ENCODE peak calls at places on chromosomes 3 and 15, in ten cellular contexts. T, U, X, E, F, I, N, G, P and C are unnamed samples.
A peak's percentile ranks its signal among the peaks of the same experiment; 100 is the strongest.

GRCh38 chr3:31364188-31364587 is 168.5 kb upstream of the STT3B start:
- DNase-seq in T (peak; percentile 17), U (no peak), X (no peak), E (no peak), F (no peak), I (no peak), N (no peak), G (peak; percentile 22), P (no peak), C (no peak)

GRCh38 chr3:15011174-15011573 is 53.9 kb downstream of the MRPS25 start:
- DNase-seq in T (no peak), U (no peak), X (no peak), E (no peak), F (no peak), I (no peak), N (no peak), G (no peak), P (no peak), C (no peak)

GRCh38 chr3:122188758-122189157 is 5.3 kb downstream of the CASR start:
- DNase-seq in T (no peak), U (no peak), X (no peak), E (no peak), F (peak; percentile 52), I (no peak), N (no peak), G (no peak), P (no peak), C (no peak)

GRCh38 chr3:186381424-186382216 is 19.6 kb upstream of the DGKG start:
- DNase-seq in T (no peak), U (no peak), X (no peak), E (no peak), F (no peak), I (no peak), N (no peak), G (no peak), P (no peak), C (no peak)

GRCh38 chr3:50194128-50194902 is 2.9 kb downstream of the GNAT1 start:
- DNase-seq in T (peak; percentile 52), U (no peak), X (peak; percentile 69), E (peak; percentile 92), F (peak; percentile 37), I (peak; percentile 60), N (peak; percentile 44), G (peak; percentile 71), P (peak; percentile 68), C (peak; percentile 67)

GRCh38 chr3:161314836-161315391 is 56.4 kb downstream of the SPTSSB start:
- DNase-seq in T (peak; percentile 11), U (no peak), X (peak; percentile 2), E (no peak), F (no peak), I (no peak), N (no peak), G (peak; percentile 20), P (no peak), C (no peak)

GRCh38 chr15:29849716-29850115 is 27.4 kb upstream of the TJP1 start:
- DNase-seq in T (no peak), U (no peak), X (no peak), E (no peak), F (no peak), I (no peak), N (no peak), G (no peak), P (no peak), C (no peak)

GRCh38 chr3:49733551-49733950 is 9.8 kb upstream of the GMPPB start:
- DNase-seq in T (no peak), U (no peak), X (no peak), E (no peak), F (no peak), I (no peak), N (no peak), G (no peak), P (no peak), C (no peak)

GRCh38 chr3:114745322-114746240 is 401.5 kb downstream of the ZBTB20 start:
- DNase-seq in T (peak; percentile 85), U (no peak), X (peak; percentile 78), E (no peak), F (no peak), I (peak; percentile 94), N (no peak), G (peak; percentile 80), P (no peak), C (no peak)

GRCh38 chr15:71683401-71684274 is 126.7 kb upstream of the NR2E3 start:
- DNase-seq in T (no peak), U (no peak), X (peak; percentile 50), E (no peak), F (no peak), I (no peak), N (no peak), G (peak; percentile 74), P (no peak), C (no peak)

GRCh38 chr3:65713016-65713415 is 325.7 kb downstream of the MAGI1 start:
- DNase-seq in T (peak; percentile 47), U (no peak), X (peak; percentile 85), E (no peak), F (no peak), I (no peak), N (no peak), G (peak; percentile 24), P (peak; percentile 7), C (no peak)

GRCh38 chr3:69866988-69867720 is 127.9 kb downstream of the MITF start:
- DNase-seq in T (peak; percentile 25), U (no peak), X (peak; percentile 57), E (no peak), F (no peak), I (peak; percentile 65), N (no peak), G (peak; percentile 50), P (no peak), C (no peak)

GRCh38 chr3:52393131-52393807 is 51.6 kb downstream of the SEMA3G start:
- DNase-seq in T (no peak), U (no peak), X (no peak), E (no peak), F (peak; percentile 36), I (no peak), N (no peak), G (no peak), P (no peak), C (no peak)

GRCh38 chr3:45772341-45773035 is 23.8 kb downstream of the SLC6A20 start:
- DNase-seq in T (no peak), U (no peak), X (no peak), E (no peak), F (no peak), I (no peak), N (no peak), G (no peak), P (no peak), C (no peak)

GRCh38 chr15:84879088-84879780 is 5.2 kb upstream of the SLC28A1 start:
- DNase-seq in T (no peak), U (no peak), X (no peak), E (no peak), F (no peak), I (no peak), N (no peak), G (no peak), P (no peak), C (no peak)

GRCh38 chr15:56105855-56106254 is 112.4 kb upstream of the NEDD4 start:
- DNase-seq in T (no peak), U (no peak), X (no peak), E (no peak), F (no peak), I (no peak), N (no peak), G (no peak), P (no peak), C (no peak)

GRCh38 chr15:67544475-67544874 is 2.0 kb downstream of the MAP2K5 start:
- DNase-seq in T (no peak), U (no peak), X (no peak), E (no peak), F (no peak), I (no peak), N (no peak), G (no peak), P (no peak), C (no peak)

GRCh38 chr15:99099661-99100060 is 5.2 kb upstream of the SYNM start:
- DNase-seq in T (no peak), U (no peak), X (no peak), E (no peak), F (no peak), I (no peak), N (no peak), G (no peak), P (no peak), C (no peak)

GRCh38 chr15:31343831-31344230 is 17.2 kb downstream of the KLF13 start:
- DNase-seq in T (no peak), U (no peak), X (no peak), E (no peak), F (no peak), I (no peak), N (no peak), G (no peak), P (no peak), C (no peak)

GRCh38 chr3:106371605-106372292 is 502.9 kb upstream of the CBLB start:
- DNase-seq in T (no peak), U (no peak), X (no peak), E (no peak), F (no peak), I (no peak), N (no peak), G (no peak), P (no peak), C (no peak)

GRCh38 chr15:50906954-50907865 is 1.3 kb upstream of the AP4E1 start:
- DNase-seq in T (no peak), U (no peak), X (no peak), E (peak; percentile 73), F (no peak), I (peak; percentile 38), N (peak; percentile 36), G (peak; percentile 14), P (no peak), C (no peak)

GRCh38 chr3:77159182-77159581 is 119.3 kb downstream of the ROBO2 start:
- DNase-seq in T (no peak), U (no peak), X (peak; percentile 12), E (no peak), F (no peak), I (peak; percentile 3), N (no peak), G (no peak), P (no peak), C (no peak)

GRCh38 chr15:85840802-85841152 is 46.1 kb upstream of the KLHL25 start:
- DNase-seq in T (no peak), U (no peak), X (no peak), E (no peak), F (no peak), I (no peak), N (no peak), G (no peak), P (no peak), C (no peak)

GRCh38 chr3:182465301-182466185 is 327.8 kb upstream of the ATP11B start:
- DNase-seq in T (no peak), U (no peak), X (no peak), E (no peak), F (peak; percentile 32), I (no peak), N (no peak), G (no peak), P (no peak), C (no peak)

GRCh38 chr15:99010743-99011142 is 3.2 kb upstream of the PGPEP1L start:
- DNase-seq in T (no peak), U (no peak), X (no peak), E (no peak), F (no peak), I (no peak), N (no peak), G (no peak), P (no peak), C (no peak)

GRCh38 chr3:78969483-78969882 is 798.3 kb downstream of the ROBO1 start:
- DNase-seq in T (peak; percentile 91), U (no peak), X (peak; percentile 62), E (no peak), F (no peak), I (no peak), N (no peak), G (peak; percentile 24), P (no peak), C (no peak)

GRCh38 chr3:108488631-108489030 is 21.8 kb downstream of the MYH15 start:
- DNase-seq in T (peak; percentile 74), U (no peak), X (peak; percentile 28), E (no peak), F (no peak), I (no peak), N (no peak), G (peak; percentile 85), P (no peak), C (no peak)

GRCh38 chr15:75704618-75705017 is 8.0 kb downstream of the CSPG4 start:
- DNase-seq in T (no peak), U (no peak), X (no peak), E (no peak), F (no peak), I (no peak), N (no peak), G (no peak), P (no peak), C (no peak)